ENCODE peak calls at places on chromosomes 2 and 18, in four cellular contexts. J is GM23338, D is lower lobe of right lung, L is pancreas. I is an unnamed sample.
A peak's percentile ranks its signal among the peaks of the same experiment; 100 is the strongest.

GRCh38 chr2:12613137-12613912 is 103.4 kb upstream of the TRIB2 start:
- DNase-seq in D (no peak), J (peak; percentile 14), L (no peak), I (no peak)

GRCh38 chr2:166239548-166239947 is 111.7 kb upstream of the SCN1A start:
- DNase-seq in L (no peak), J (no peak), D (no peak), I (peak; percentile 92)

GRCh38 chr18:27008575-27008974 is 143.1 kb upstream of the AQP4 start:
- DNase-seq in D (no peak), J (peak; percentile 61), L (no peak), I (no peak)

GRCh38 chr2:109347626-109348025 is 218.6 kb downstream of the SH3RF3 start:
- DNase-seq in J (no peak), L (no peak), D (no peak), I (no peak)

GRCh38 chr2:88188741-88189140 is 18.6 kb downstream of the THNSL2 start:
- DNase-seq in J (no peak), L (no peak), D (no peak), I (no peak)

GRCh38 chr2:71699428-71699827 is 246.1 kb downstream of the DYSF start:
- DNase-seq in J (no peak), L (no peak), D (no peak), I (no peak)

GRCh38 chr2:4522498-4523421 is 819.4 kb downstream of the DCDC2C start:
- DNase-seq in L (no peak), J (no peak), D (no peak), I (no peak)

GRCh38 chr2:47207614-47208013 is 52.5 kb upstream of the STPG4 start:
- DNase-seq in D (no peak), J (no peak), L (no peak), I (no peak)

GRCh38 chr2:43170733-43171101 is 55.7 kb downstream of the ZFP36L2 start:
- DNase-seq in L (no peak), J (no peak), D (no peak), I (no peak)

GRCh38 chr2:96769816-96770215 is 9.1 kb downstream of the CNNM4 start:
- DNase-seq in L (no peak), J (no peak), D (peak; percentile 72), I (no peak)

GRCh38 chr2:58266211-58266610 is 25.1 kb upstream of the FANCL start:
- DNase-seq in D (no peak), J (no peak), L (no peak), I (no peak)

GRCh38 chr2:160315337-160315736 is 115.3 kb upstream of the ITGB6 start:
- DNase-seq in D (no peak), J (no peak), L (no peak), I (peak; percentile 69)

GRCh38 chr2:3737128-3737527 is 33.8 kb downstream of the DCDC2C start:
- DNase-seq in D (no peak), J (no peak), L (no peak), I (no peak)

GRCh38 chr2:173583196-173583595 is 228.5 kb downstream of the CDCA7 start:
- DNase-seq in J (no peak), D (no peak), L (no peak), I (no peak)

GRCh38 chr18:42131044-42131939 is 176.3 kb downstream of the PIK3C3 start:
- DNase-seq in J (no peak), D (no peak), L (peak; percentile 29), I (no peak)

GRCh38 chr2:120605231-120605935 is 130.3 kb upstream of the GLI2 start:
- DNase-seq in L (no peak), J (no peak), D (peak; percentile 64), I (no peak)

GRCh38 chr18:1078301-1078700 is 173.6 kb downstream of the ADCYAP1 start:
- DNase-seq in L (no peak), J (peak; percentile 24), D (no peak), I (no peak)

GRCh38 chr2:109466674-109467575 is 146.8 kb downstream of the SEPTIN10 start:
- DNase-seq in D (peak; percentile 6), L (no peak), J (no peak), I (peak; percentile 42)

GRCh38 chr2:111118455-111119003 is 2.2 kb upstream of the BCL2L11 start:
- DNase-seq in J (peak; percentile 53), L (peak; percentile 34), D (peak; percentile 52), I (peak; percentile 19)

GRCh38 chr2:209638346-209638745 is 133.3 kb upstream of the UNC80 start:
- DNase-seq in J (no peak), L (no peak), D (no peak), I (peak; percentile 56)

GRCh38 chr2:226892729-226893128 is 56.9 kb downstream of the RHBDD1 start:
- DNase-seq in D (no peak), J (no peak), L (no peak), I (no peak)

GRCh38 chr18:49170145-49170544 is 219.4 kb upstream of the SMAD7 start:
- DNase-seq in L (no peak), D (no peak), J (no peak), I (no peak)

GRCh38 chr2:26556309-26557243 is 78.7 kb upstream of the OTOF start:
- DNase-seq in J (no peak), L (no peak), D (no peak), I (no peak)

GRCh38 chr2:239223029-239223329 is 177.8 kb downstream of the HDAC4 start:
- DNase-seq in D (no peak), J (no peak), L (no peak), I (no peak)

GRCh38 chr2:239222346-239223028 is 178.3 kb downstream of the HDAC4 start:
- DNase-seq in L (no peak), J (no peak), D (no peak), I (no peak)

GRCh38 chr2:239225456-239225855 is 175.4 kb downstream of the HDAC4 start:
- DNase-seq in D (no peak), L (no peak), J (no peak), I (no peak)

GRCh38 chr2:239224249-239224605 is 176.6 kb downstream of the HDAC4 start:
- DNase-seq in L (no peak), D (peak; percentile 39), J (no peak), I (no peak)

DNA sequence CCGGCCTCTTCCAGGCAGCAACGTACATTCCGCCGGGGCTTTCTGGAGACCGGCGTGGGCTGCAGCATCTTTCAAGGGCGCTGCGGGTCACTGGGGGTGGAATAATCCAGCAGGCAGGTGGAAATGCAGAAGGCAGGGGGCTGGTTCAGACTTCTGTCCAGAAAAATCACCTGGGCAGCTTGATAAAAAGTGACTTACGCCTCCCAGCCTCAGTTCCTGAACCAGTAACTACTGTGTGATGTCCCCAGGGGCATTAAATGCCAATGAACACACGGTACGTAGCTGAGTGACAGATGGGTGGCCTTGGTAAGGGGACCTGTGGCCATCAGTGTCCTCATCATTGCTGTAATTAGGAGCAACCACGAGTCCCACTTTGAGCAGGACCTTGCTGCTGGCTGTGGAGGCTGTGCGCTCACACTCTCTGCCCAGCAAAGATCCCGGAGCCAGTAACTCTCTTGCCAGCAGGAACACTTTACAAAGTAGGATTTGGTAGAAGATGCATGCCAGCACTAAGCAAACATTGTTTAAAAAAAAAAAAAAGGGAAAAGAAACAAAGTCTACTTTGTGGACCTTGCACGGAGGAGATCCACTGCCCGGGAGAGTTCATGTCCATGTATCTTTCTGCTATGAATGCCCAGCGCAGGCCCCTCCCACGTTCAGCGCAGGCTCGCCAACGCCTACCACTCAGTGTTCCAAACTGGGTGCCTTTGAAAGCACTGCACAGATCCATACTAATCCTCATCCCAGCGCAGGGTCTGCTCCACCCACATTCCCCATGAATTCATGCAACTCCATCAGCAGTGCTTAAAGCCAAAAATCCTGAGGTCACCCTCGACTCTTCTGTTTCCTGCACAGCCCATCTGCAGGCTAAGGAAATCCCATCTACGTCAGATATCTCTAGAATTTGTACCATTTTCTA is 177.2 kb downstream of the HDAC4 start:
- DNase-seq in L (no peak), J (no peak), D (no peak), I (no peak)
- H3K27ac ChIP-seq in L (peak overlapping the region; percentile 2), J (peak overlapping the region; percentile 67), D (peak overlapping the region; percentile 93), I (no peak overlapping the region)

GRCh38 chr2:145595296-145595695 is 1075.4 kb upstream of the ZEB2 start:
- DNase-seq in J (no peak), D (no peak), L (no peak), I (no peak)

GRCh38 chr2:145593280-145593679 is 1073.4 kb upstream of the ZEB2 start:
- DNase-seq in L (no peak), J (no peak), D (no peak), I (no peak)

GRCh38 chr2:145597011-145597410 is 1077.1 kb upstream of the ZEB2 start:
- DNase-seq in L (no peak), D (no peak), J (no peak), I (no peak)

GRCh38 chr2:145592362-145592761 is 1072.4 kb upstream of the ZEB2 start:
- DNase-seq in L (no peak), J (peak; percentile 40), D (no peak), I (no peak)

DNA sequence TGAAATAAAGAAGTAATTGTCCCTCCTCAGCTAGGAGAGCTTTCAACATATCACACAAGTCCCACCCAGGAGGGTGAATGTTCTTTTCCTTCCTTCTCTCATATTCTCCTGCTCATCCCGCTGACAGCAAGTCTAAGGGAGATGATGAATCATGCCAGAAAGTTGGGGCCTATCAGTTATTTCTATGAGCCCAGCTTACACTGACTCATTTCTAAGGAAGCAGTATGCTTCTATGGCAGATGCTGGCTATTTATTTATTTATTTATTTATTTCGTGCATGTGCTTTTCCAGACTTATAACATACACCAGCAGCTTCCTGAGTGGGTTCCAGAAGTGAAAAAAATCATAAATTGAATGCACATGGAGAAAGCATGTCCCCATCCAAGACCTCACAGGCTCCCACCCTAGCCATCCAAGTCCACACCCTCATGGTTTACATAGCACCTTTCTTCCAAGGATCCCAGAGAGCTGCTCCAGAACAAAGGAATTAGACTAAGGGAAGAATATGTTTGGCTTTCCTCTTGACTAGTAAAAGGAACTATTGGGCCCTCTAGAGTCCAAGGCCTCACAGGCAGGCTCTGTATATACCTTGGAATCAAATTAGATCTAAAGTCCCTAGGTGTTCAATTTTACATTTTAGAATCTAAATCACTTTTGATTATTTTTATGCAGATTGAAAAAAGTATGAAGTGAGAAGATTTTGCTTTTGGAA is 1074.2 kb upstream of the ZEB2 start:
- DNase-seq in L (no peak), D (no peak), J (peak; percentile 57), I (peak; percentile 87)
- H3K27ac ChIP-seq in L (no peak overlapping the region), D (no peak overlapping the region), J (no peak overlapping the region), I (peak overlapping the region; percentile 82)

GRCh38 chr2:101327863-101328394 is 19.4 kb upstream of the RNF149 start:
- DNase-seq in J (peak; percentile 69), L (peak; percentile 57), D (no peak), I (no peak)
- H3K27ac ChIP-seq in J (peak overlapping the region; percentile 10), L (no peak overlapping the region), D (peak overlapping the region; percentile 68), I (peak overlapping the region; percentile 95)

GRCh38 chr2:85389139-85389538 is 21.0 kb downstream of the CAPG start:
- DNase-seq in D (no peak), L (no peak), J (no peak), I (no peak)

GRCh38 chr2:85385746-85386145 is 24.4 kb downstream of the CAPG start:
- DNase-seq in D (no peak), J (no peak), L (no peak), I (no peak)

GRCh38 chr2:85380048-85380447 is 25.5 kb downstream of the ELMOD3 start:
- DNase-seq in J (no peak), D (no peak), L (no peak), I (no peak)

GRCh38 chr2:85387754-85388153 is 22.4 kb downstream of the CAPG start:
- DNase-seq in L (no peak), J (no peak), D (no peak), I (no peak)

DNA sequence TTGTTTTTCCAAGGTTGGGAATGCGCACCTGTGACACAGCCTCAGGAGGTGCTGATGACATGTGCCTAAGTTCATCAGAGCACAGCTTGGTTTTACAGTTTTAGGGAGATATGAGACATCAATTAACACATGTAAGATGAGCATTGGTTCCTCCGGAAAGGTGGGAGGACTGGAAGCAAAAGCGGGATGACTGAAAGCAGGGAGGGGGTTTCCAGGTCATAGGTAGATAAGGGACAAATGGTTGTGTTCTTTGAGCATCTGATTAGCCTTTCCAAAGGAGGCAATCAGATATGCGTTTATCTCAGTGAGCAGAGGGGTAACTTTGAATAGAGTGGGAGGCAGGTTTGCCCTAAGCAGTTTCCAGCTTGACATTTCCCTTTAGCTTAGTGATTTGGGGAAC is 26.3 kb downstream of the CAPG start:
- DNase-seq in D (no peak), L (no peak), J (no peak), I (no peak)
- H3K27ac ChIP-seq in D (no peak overlapping the region), L (no peak overlapping the region), J (no peak overlapping the region), I (no peak overlapping the region)

I was measured in endothelial cell of umbilical vein.